ENCODE peak calls at places on chromosome 5, in seven cellular contexts. One of them, this sample, is unnamed.

GRCh38 chr5:14745188-14745563 is 80.7 kb downstream of the OTULIN start:
- DNase-seq in amygdala: no peak
- DNase-seq in suprapubic skin: no peak
- DNase-seq in glomerular endothelial cell: no peak
- DNase-seq in natural killer cell: no peak
- DNase-seq in H54: no peak
- DNase-seq in endothelial cell: no peak
- DNase-seq in this sample: no peak

GRCh38 chr5:103245773-103246172 is 12.8 kb upstream of the MACIR start:
- DNase-seq in amygdala: no peak
- DNase-seq in suprapubic skin: no peak
- DNase-seq in glomerular endothelial cell: no peak
- DNase-seq in natural killer cell: no peak
- DNase-seq in H54: no peak
- DNase-seq in endothelial cell: no peak
- DNase-seq in this sample: no peak

GRCh38 chr5:935510-936084 is 42.9 kb downstream of the TRIP13 start:
- DNase-seq in amygdala: no peak
- DNase-seq in suprapubic skin: no peak
- DNase-seq in glomerular endothelial cell: no peak
- DNase-seq in natural killer cell: no peak
- DNase-seq in H54: no peak
- DNase-seq in endothelial cell: no peak
- DNase-seq in this sample: no peak

GRCh38 chr5:6772886-6773285 is 59.7 kb downstream of the TENT4A start:
- DNase-seq in amygdala: no peak
- DNase-seq in suprapubic skin: no peak
- DNase-seq in glomerular endothelial cell: no peak
- DNase-seq in natural killer cell: no peak
- DNase-seq in H54: no peak
- DNase-seq in endothelial cell: no peak
- DNase-seq in this sample: no peak

GRCh38 chr5:147407094-147407681 is 102.7 kb downstream of the DPYSL3 start:
- DNase-seq in amygdala: no peak
- DNase-seq in suprapubic skin: no peak
- DNase-seq in glomerular endothelial cell: no peak
- DNase-seq in natural killer cell: no peak
- DNase-seq in H54: no peak
- DNase-seq in endothelial cell: no peak
- DNase-seq in this sample: no peak

GRCh38 chr5:115097236-115097635 is 72.5 kb downstream of the TRIM36 start:
- DNase-seq in amygdala: no peak
- DNase-seq in suprapubic skin: no peak
- DNase-seq in glomerular endothelial cell: no peak
- DNase-seq in natural killer cell: no peak
- DNase-seq in H54: peak; percentile 25
- DNase-seq in endothelial cell: no peak
- DNase-seq in this sample: no peak

GRCh38 chr5:14476791-14477435 is 104.7 kb upstream of the OTULINL start:
- DNase-seq in amygdala: no peak
- DNase-seq in suprapubic skin: no peak
- DNase-seq in glomerular endothelial cell: peak; percentile 14
- DNase-seq in natural killer cell: no peak
- DNase-seq in H54: peak; percentile 60
- DNase-seq in endothelial cell: no peak
- DNase-seq in this sample: no peak

GRCh38 chr5:107424461-107424860 is 246.3 kb downstream of the EFNA5 start:
- DNase-seq in amygdala: no peak
- DNase-seq in suprapubic skin: no peak
- DNase-seq in glomerular endothelial cell: no peak
- DNase-seq in natural killer cell: no peak
- DNase-seq in H54: no peak
- DNase-seq in endothelial cell: no peak
- DNase-seq in this sample: no peak

GRCh38 chr5:1001406-1002270 is 7.0 kb upstream of the NKD2 start:
- DNase-seq in amygdala: no peak
- DNase-seq in suprapubic skin: peak; percentile 75
- DNase-seq in glomerular endothelial cell: no peak
- DNase-seq in natural killer cell: no peak
- DNase-seq in H54: no peak
- DNase-seq in endothelial cell: peak; percentile 3
- DNase-seq in this sample: no peak

GRCh38 chr5:101977729-101978345 is 318.2 kb downstream of the SLCO4C1 start:
- DNase-seq in amygdala: no peak
- DNase-seq in suprapubic skin: no peak
- DNase-seq in glomerular endothelial cell: peak; percentile 20
- DNase-seq in natural killer cell: no peak
- DNase-seq in H54: peak; percentile 4
- DNase-seq in endothelial cell: peak; percentile 11
- DNase-seq in this sample: peak; percentile 15

GRCh38 chr5:96288166-96288844 is 144.7 kb downstream of the PCSK1 start:
- DNase-seq in amygdala: no peak
- DNase-seq in suprapubic skin: no peak
- DNase-seq in glomerular endothelial cell: no peak
- DNase-seq in natural killer cell: no peak
- DNase-seq in H54: no peak
- DNase-seq in endothelial cell: no peak
- DNase-seq in this sample: no peak

GRCh38 chr5:143554194-143554717 is 150.8 kb upstream of the NR3C1 start:
- DNase-seq in amygdala: no peak
- DNase-seq in suprapubic skin: no peak
- DNase-seq in glomerular endothelial cell: no peak
- DNase-seq in natural killer cell: no peak
- DNase-seq in H54: peak; percentile 45
- DNase-seq in endothelial cell: no peak
- DNase-seq in this sample: no peak

GRCh38 chr5:81420039-81420667 is 26.2 kb upstream of the ACOT12 start:
- DNase-seq in amygdala: no peak
- DNase-seq in suprapubic skin: no peak
- DNase-seq in glomerular endothelial cell: peak; percentile 79
- DNase-seq in natural killer cell: no peak
- DNase-seq in H54: peak; percentile 33
- DNase-seq in endothelial cell: no peak
- DNase-seq in this sample: no peak

GRCh38 chr5:167723254-167723871 is 568.1 kb upstream of the WWC1 start:
- DNase-seq in amygdala: peak; percentile 25
- DNase-seq in suprapubic skin: no peak
- DNase-seq in glomerular endothelial cell: peak; percentile 25
- DNase-seq in natural killer cell: peak; percentile 50
- DNase-seq in H54: peak; percentile 70
- DNase-seq in endothelial cell: peak; percentile 80
- DNase-seq in this sample: peak; percentile 25

GRCh38 chr5:6307304-6307703 is 71.0 kb downstream of the MED10 start:
- DNase-seq in amygdala: no peak
- DNase-seq in suprapubic skin: no peak
- DNase-seq in glomerular endothelial cell: no peak
- DNase-seq in natural killer cell: no peak
- DNase-seq in H54: no peak
- DNase-seq in endothelial cell: no peak
- DNase-seq in this sample: no peak

GRCh38 chr5:176737746-176738699 is 72.3 kb upstream of the UNC5A start:
- DNase-seq in amygdala: no peak
- DNase-seq in suprapubic skin: peak; percentile 53
- DNase-seq in glomerular endothelial cell: no peak
- DNase-seq in natural killer cell: no peak
- DNase-seq in H54: no peak
- DNase-seq in endothelial cell: no peak
- DNase-seq in this sample: peak; percentile 0

GRCh38 chr5:151118898-151119600 is 38.2 kb upstream of the TNIP1 start:
- DNase-seq in amygdala: no peak
- DNase-seq in suprapubic skin: no peak
- DNase-seq in glomerular endothelial cell: no peak
- DNase-seq in natural killer cell: no peak
- DNase-seq in H54: no peak
- DNase-seq in endothelial cell: no peak
- DNase-seq in this sample: no peak

GRCh38 chr5:131671994-131672655 is 37.1 kb upstream of the RAPGEF6 start:
- DNase-seq in amygdala: peak; percentile 4
- DNase-seq in suprapubic skin: no peak
- DNase-seq in glomerular endothelial cell: no peak
- DNase-seq in natural killer cell: no peak
- DNase-seq in H54: no peak
- DNase-seq in endothelial cell: no peak
- DNase-seq in this sample: no peak

GRCh38 chr5:1090538-1090937 is 21.3 kb downstream of the SLC12A7 start:
- DNase-seq in amygdala: no peak
- DNase-seq in suprapubic skin: no peak
- DNase-seq in glomerular endothelial cell: no peak
- DNase-seq in natural killer cell: no peak
- DNase-seq in H54: no peak
- DNase-seq in endothelial cell: no peak
- DNase-seq in this sample: no peak

GRCh38 chr5:133245191-133246052 is 193.6 kb downstream of the HSPA4 start:
- DNase-seq in amygdala: no peak
- DNase-seq in suprapubic skin: no peak
- DNase-seq in glomerular endothelial cell: no peak
- DNase-seq in natural killer cell: no peak
- DNase-seq in H54: peak; percentile 91
- DNase-seq in endothelial cell: no peak
- DNase-seq in this sample: no peak

GRCh38 chr5:147643142-147643541 is 133.3 kb upstream of the DPYSL3 start:
- DNase-seq in amygdala: no peak
- DNase-seq in suprapubic skin: no peak
- DNase-seq in glomerular endothelial cell: no peak
- DNase-seq in natural killer cell: no peak
- DNase-seq in H54: no peak
- DNase-seq in endothelial cell: no peak
- DNase-seq in this sample: no peak

GRCh38 chr5:127492854-127493738 is 24.3 kb upstream of the PRRC1 start:
- DNase-seq in amygdala: no peak
- DNase-seq in suprapubic skin: no peak
- DNase-seq in glomerular endothelial cell: peak; percentile 42
- DNase-seq in natural killer cell: no peak
- DNase-seq in H54: no peak
- DNase-seq in endothelial cell: no peak
- DNase-seq in this sample: no peak

GRCh38 chr5:60488466-60489130 is 211.4 kb downstream of the DEPDC1B start:
- DNase-seq in amygdala: no peak
- DNase-seq in suprapubic skin: no peak
- DNase-seq in glomerular endothelial cell: no peak
- DNase-seq in natural killer cell: no peak
- DNase-seq in H54: no peak
- DNase-seq in endothelial cell: no peak
- DNase-seq in this sample: no peak

GRCh38 chr5:60196382-60197113 is 303.0 kb upstream of the PDE4D start:
- DNase-seq in amygdala: no peak
- DNase-seq in suprapubic skin: no peak
- DNase-seq in glomerular endothelial cell: peak; percentile 39
- DNase-seq in natural killer cell: no peak
- DNase-seq in H54: peak; percentile 45
- DNase-seq in endothelial cell: no peak
- DNase-seq in this sample: no peak

GRCh38 chr5:50420343-50420935 is 20.6 kb downstream of the EMB start:
- DNase-seq in amygdala: no peak
- DNase-seq in suprapubic skin: no peak
- DNase-seq in glomerular endothelial cell: no peak
- DNase-seq in natural killer cell: no peak
- DNase-seq in H54: no peak
- DNase-seq in endothelial cell: no peak
- DNase-seq in this sample: no peak

GRCh38 chr5:773517-774264 is 10.8 kb downstream of the ZDHHC11B start:
- DNase-seq in amygdala: no peak
- DNase-seq in suprapubic skin: peak; percentile 79
- DNase-seq in glomerular endothelial cell: no peak
- DNase-seq in natural killer cell: peak; percentile 19
- DNase-seq in H54: peak; percentile 0
- DNase-seq in endothelial cell: no peak
- DNase-seq in this sample: no peak

GRCh38 chr5:127029513-127030258 is 672 bp downstream of the MARCHF3 start:
- DNase-seq in amygdala: no peak
- DNase-seq in suprapubic skin: peak; percentile 83
- DNase-seq in glomerular endothelial cell: no peak
- DNase-seq in natural killer cell: peak; percentile 28
- DNase-seq in H54: no peak
- DNase-seq in endothelial cell: peak; percentile 64
- DNase-seq in this sample: peak; percentile 14

GRCh38 chr5:149495673-149496072 is 55.6 kb downstream of the CSNK1A1 start:
- DNase-seq in amygdala: no peak
- DNase-seq in suprapubic skin: no peak
- DNase-seq in glomerular endothelial cell: no peak
- DNase-seq in natural killer cell: no peak
- DNase-seq in H54: no peak
- DNase-seq in endothelial cell: no peak
- DNase-seq in this sample: no peak

GRCh38 chr5:157917909-157918809 is 59.2 kb upstream of the CLINT1 start:
- DNase-seq in amygdala: no peak
- DNase-seq in suprapubic skin: no peak
- DNase-seq in glomerular endothelial cell: peak; percentile 41
- DNase-seq in natural killer cell: peak; percentile 50
- DNase-seq in H54: peak; percentile 38
- DNase-seq in endothelial cell: peak; percentile 68
- DNase-seq in this sample: no peak

GRCh38 chr5:120251898-120252297 is 212.2 kb upstream of the PRR16 start:
- DNase-seq in amygdala: no peak
- DNase-seq in suprapubic skin: no peak
- DNase-seq in glomerular endothelial cell: no peak
- DNase-seq in natural killer cell: no peak
- DNase-seq in H54: no peak
- DNase-seq in endothelial cell: no peak
- DNase-seq in this sample: no peak

GRCh38 chr5:103021310-103021709 is 98.6 kb downstream of the GIN1 start:
- DNase-seq in amygdala: no peak
- DNase-seq in suprapubic skin: no peak
- DNase-seq in glomerular endothelial cell: no peak
- DNase-seq in natural killer cell: no peak
- DNase-seq in H54: no peak
- DNase-seq in endothelial cell: no peak
- DNase-seq in this sample: no peak

GRCh38 chr5:75663621-75664285 is 52.5 kb downstream of the ANKDD1B start:
- DNase-seq in amygdala: no peak
- DNase-seq in suprapubic skin: no peak
- DNase-seq in glomerular endothelial cell: no peak
- DNase-seq in natural killer cell: no peak
- DNase-seq in H54: no peak
- DNase-seq in endothelial cell: no peak
- DNase-seq in this sample: no peak

GRCh38 chr5:115069087-115069968 is 100.4 kb downstream of the TRIM36 start:
- DNase-seq in amygdala: no peak
- DNase-seq in suprapubic skin: no peak
- DNase-seq in glomerular endothelial cell: peak; percentile 25
- DNase-seq in natural killer cell: no peak
- DNase-seq in H54: peak; percentile 12
- DNase-seq in endothelial cell: peak; percentile 54
- DNase-seq in this sample: no peak